ENCODE peak calls at places on chromosomes 16 and 17, in four cellular contexts. N is colonic mucosa, U is AG09319, Y is progenitor cell of endocrine pancreas. Q is an unnamed sample.

GRCh38 chr17:67902531-67903231 is 77.4 kb downstream of the BPTF start:
- DNase-seq in N (no peak), U (no peak), Y (no peak), Q (no peak)

GRCh38 chr17:28725166-28725659 is 820 bp downstream of the TLCD1 start:
- DNase-seq in N (peak), U (no peak), Y (no peak), Q (no peak)

GRCh38 chr17:35531170-35531569 is 6.3 kb downstream of the SLFN12L start:
- DNase-seq in N (no peak), U (no peak), Y (no peak), Q (no peak)

GRCh38 chr17:78168906-78169793 is 769 bp downstream of the SYNGR2 start:
- DNase-seq in N (peak), U (no peak), Y (peak), Q (peak)

GRCh38 chr16:20763461-20764232 is at the start of gene ACSM3:
- DNase-seq in N (peak), U (peak), Y (peak), Q (peak)

GRCh38 chr17:51869387-51869786 is 289.1 kb downstream of the CA10 start:
- DNase-seq in N (peak), U (no peak), Y (peak), Q (peak)

GRCh38 chr17:6094926-6095325 is 24.7 kb downstream of the WSCD1 start:
- DNase-seq in N (no peak), U (no peak), Y (no peak), Q (no peak)

GRCh38 chr17:8935194-8935593 is 30.3 kb downstream of the PIK3R5 start:
- DNase-seq in N (no peak), U (no peak), Y (no peak), Q (no peak)

GRCh38 chr17:60153606-60154355 is 4.0 kb downstream of the CA4 start:
- DNase-seq in N (no peak), U (no peak), Y (no peak), Q (no peak)

GRCh38 chr17:41777579-41778188 is 8.8 kb downstream of the JUP start:
- DNase-seq in N (peak), U (peak), Y (no peak), Q (peak)

GRCh38 chr16:49574826-49575225 is 201.2 kb downstream of the C16orf78 start:
- DNase-seq in N (no peak), U (no peak), Y (no peak), Q (no peak)

GRCh38 chr17:48497103-48497502 is 33.7 kb downstream of the HOXB1 start:
- DNase-seq in N (no peak), U (no peak), Y (no peak), Q (no peak)

GRCh38 chr17:40582328-40582901 is 17.1 kb upstream of the CCR7 start:
- DNase-seq in N (no peak), U (no peak), Y (no peak), Q (peak)

GRCh38 chr17:37791434-37791833 is 46.6 kb upstream of the HNF1B start:
- DNase-seq in N (peak), U (peak), Y (no peak), Q (no peak)

GRCh38 chr16:5615868-5616642 is 518.5 kb upstream of the EEF2KMT start:
- DNase-seq in N (peak), U (no peak), Y (peak), Q (peak)

GRCh38 chr17:49565948-49566491 is 9.7 kb upstream of the NXPH3 start:
- DNase-seq in N (no peak), U (no peak), Y (no peak), Q (peak)

GRCh38 chr17:975321-975982 is 4.1 kb downstream of the NXN start:
- DNase-seq in N (no peak), U (no peak), Y (no peak), Q (no peak)

GRCh38 chr16:23518435-23518891 is 8.2 kb upstream of the GGA2 start:
- DNase-seq in N (no peak), U (no peak), Y (no peak), Q (no peak)

GRCh38 chr16:68732068-68732680 is 4.9 kb upstream of the CDH1 start:
- DNase-seq in N (peak), U (no peak), Y (no peak), Q (peak)

GRCh38 chr17:10151667-10152496 is 46.5 kb downstream of the GAS7 start:
- DNase-seq in N (peak), U (no peak), Y (no peak), Q (no peak)

GRCh38 chr17:53996896-53997295 is 174.2 kb downstream of the KIF2B start:
- DNase-seq in N (no peak), U (no peak), Y (no peak), Q (no peak)

GRCh38 chr17:12627776-12628491 is 37.8 kb upstream of the MYOCD start:
- DNase-seq in N (no peak), U (no peak), Y (no peak), Q (no peak)

GRCh38 chr17:29933379-29933778 is 3.4 kb upstream of the SSH2 start:
- DNase-seq in N (no peak), U (no peak), Y (no peak), Q (no peak)

GRCh38 chr17:40024901-40025300 is 9.7 kb downstream of the CSF3 start:
- DNase-seq in N (no peak), U (no peak), Y (no peak), Q (no peak)

GRCh38 chr16:87582221-87582965 is 19.9 kb upstream of the JPH3 start:
- DNase-seq in N (peak), U (no peak), Y (no peak), Q (peak)

DNA sequence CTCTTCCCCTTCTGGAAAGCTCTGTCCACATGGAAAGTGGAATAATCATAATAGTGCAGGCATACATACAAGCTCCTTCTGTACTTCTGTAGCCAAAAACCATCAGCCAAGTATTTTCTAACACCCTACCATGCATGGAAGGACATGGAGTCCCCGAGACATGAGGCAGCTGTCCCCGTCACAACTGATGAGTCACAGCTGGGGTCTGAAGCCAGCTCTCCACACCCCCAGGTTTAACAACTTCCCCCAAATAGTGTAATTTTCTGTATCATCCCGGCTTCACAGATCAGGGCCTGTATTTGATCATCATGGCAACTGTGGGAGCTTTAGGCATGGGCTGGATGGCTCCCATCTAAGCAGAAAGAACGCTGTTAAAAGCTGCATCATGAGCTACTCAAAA is 16.6 kb downstream of the C16orf96 start:
- DNase-seq in N (no peak), U (no peak), Y (no peak), Q (no peak)
- TF ChIP-seq CTCF in N (no peak), U (no peak), Y (no peak), Q (no peak)

GRCh38 chr17:72812823-72813222 is 279.7 kb downstream of the SLC39A11 start:
- DNase-seq in N (no peak), U (no peak), Y (no peak), Q (no peak)
- TF ChIP-seq CTCF in N (no peak), U (no peak), Y (no peak), Q (no peak)

DNA sequence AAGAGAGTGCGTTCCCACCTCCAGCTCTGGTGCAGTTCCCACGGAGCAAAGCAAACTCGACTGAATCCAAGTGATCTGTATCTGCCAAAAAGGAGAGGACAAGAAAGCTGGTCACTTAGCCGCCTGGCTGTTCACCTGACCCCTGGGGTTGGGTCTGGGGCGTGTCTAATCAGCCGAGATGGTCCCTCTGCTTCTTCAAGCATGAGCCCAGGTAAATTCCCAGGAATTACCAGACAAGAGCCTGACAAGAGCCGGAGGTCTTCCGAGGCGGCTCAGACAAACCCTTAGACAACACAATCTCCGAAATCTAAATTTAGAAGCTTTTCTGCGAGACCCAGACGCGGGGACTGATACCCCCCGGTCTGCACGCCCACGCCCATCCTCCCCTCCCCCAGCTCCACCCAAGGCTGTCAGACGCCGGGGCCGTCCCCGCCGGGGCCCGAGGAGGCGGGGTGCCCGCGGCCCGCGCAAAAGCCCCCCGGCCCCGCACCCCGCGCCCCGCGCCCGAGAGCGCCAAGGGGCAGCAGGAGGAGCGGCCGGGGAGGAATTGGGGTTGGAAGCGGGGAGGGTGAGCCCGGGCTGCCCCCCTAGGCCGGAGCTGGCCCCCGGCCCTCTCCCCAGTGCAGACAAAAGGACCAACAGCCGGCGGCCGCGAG is 661 bp downstream of the ZNF821 start:
- DNase-seq in N (peak), U (no peak), Y (peak), Q (peak)
- TF ChIP-seq CTCF in N (no peak), U (no peak), Y (no peak), Q (no peak)

DNA sequence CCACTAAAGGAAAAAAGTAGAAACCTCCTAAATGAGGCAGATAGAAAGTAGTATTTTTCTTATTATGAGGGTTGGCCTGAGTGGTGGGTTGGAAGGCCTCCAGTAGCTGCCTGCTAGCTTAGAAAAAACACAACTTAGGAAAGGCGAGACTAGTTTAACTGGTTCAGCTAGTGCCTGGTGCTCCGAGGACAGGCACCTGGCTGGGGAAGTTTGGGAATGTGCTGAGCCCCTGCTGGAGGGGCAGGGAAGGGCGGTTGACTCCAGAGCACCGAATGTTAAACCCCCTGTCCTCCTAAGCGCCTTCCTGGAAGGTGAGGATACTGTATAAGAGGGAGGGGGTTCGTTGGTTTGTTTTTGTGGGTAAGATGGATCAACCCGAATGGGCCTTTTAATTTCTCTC is 19.9 kb downstream of the LDHD start:
- DNase-seq in N (peak), U (no peak), Y (no peak), Q (peak)
- TF ChIP-seq CTCF in N (no peak), U (peak), Y (peak), Q (peak)

GRCh38 chr17:2369039-2369438 is 31.7 kb downstream of the SGSM2 start:
- DNase-seq in N (no peak), U (no peak), Y (no peak), Q (no peak)

GRCh38 chr17:2365132-2365531 is 27.8 kb downstream of the SGSM2 start:
- DNase-seq in N (no peak), U (no peak), Y (no peak), Q (no peak)

GRCh38 chr17:2364132-2365116 is 27.1 kb downstream of the SGSM2 start:
- DNase-seq in N (no peak), U (no peak), Y (no peak), Q (no peak)

GRCh38 chr17:2368383-2368782 is 31.1 kb downstream of the SGSM2 start:
- DNase-seq in N (no peak), U (no peak), Y (no peak), Q (no peak)

GRCh38 chr17:2366747-2367494 is 29.6 kb downstream of the SGSM2 start:
- DNase-seq in N (no peak), U (no peak), Y (no peak), Q (no peak)
- TF ChIP-seq CTCF in N (no peak), U (no peak), Y (peak), Q (no peak)